ENCODE peak calls at places on chromosome 9, in four cellular contexts. Z, Q, N and R are unnamed samples.
A peak's percentile ranks its signal among the peaks of the same experiment; 100 is the strongest.

GRCh38 chr9:16868706-16869105 is 1.8 kb downstream of the BNC2 start:
- DNase-seq in Z (no peak), Q (peak; percentile 28), N (no peak), R (no peak)

GRCh38 chr9:118577121-118577520 is 792.1 kb downstream of the BRINP1 start:
- DNase-seq in Z (no peak), Q (no peak), N (no peak), R (peak; percentile 77)

GRCh38 chr9:120080781-120081180 is 499.2 kb downstream of the CDK5RAP2 start:
- DNase-seq in Z (no peak), Q (no peak), N (no peak), R (no peak)

GRCh38 chr9:88814521-88815101 is 176.7 kb upstream of the S1PR3 start:
- DNase-seq in Z (no peak), Q (peak; percentile 68), N (no peak), R (no peak)

GRCh38 chr9:74589576-74589975 is 92.4 kb downstream of the RORB start:
- DNase-seq in Z (no peak), Q (no peak), N (no peak), R (no peak)

GRCh38 chr9:127930298-127931091 is at the start of gene PIP5KL1:
- DNase-seq in Z (peak; percentile 93), Q (peak; percentile 82), N (no peak), R (peak; percentile 84)

GRCh38 chr9:36764364-36765076 is 191.8 kb downstream of the MELK start:
- DNase-seq in Z (no peak), Q (no peak), N (no peak), R (no peak)

GRCh38 chr9:100294341-100294740 is 58.4 kb downstream of the TEX10 start:
- DNase-seq in Z (no peak), Q (peak; percentile 65), N (no peak), R (peak; percentile 5)

GRCh38 chr9:24912767-24913166 is 367.1 kb upstream of the IZUMO3 start:
- DNase-seq in Z (no peak), Q (no peak), N (no peak), R (peak; percentile 14)

GRCh38 chr9:89888677-89889076 is 283.9 kb downstream of the GADD45G start:
- DNase-seq in Z (no peak), Q (no peak), N (no peak), R (no peak)

GRCh38 chr9:27468450-27469110 is 55.5 kb upstream of the IFNK start:
- DNase-seq in Z (no peak), Q (no peak), N (no peak), R (no peak)

GRCh38 chr9:15553528-15553898 is 670 bp downstream of the CCDC171 start:
- DNase-seq in Z (no peak), Q (no peak), N (no peak), R (peak; percentile 4)

GRCh38 chr9:87701931-87702421 is 23.9 kb upstream of the CTSL start:
- DNase-seq in Z (no peak), Q (no peak), N (no peak), R (no peak)

GRCh38 chr9:130417602-130418001 is 27.2 kb upstream of the ASS1 start:
- DNase-seq in Z (peak; percentile 39), Q (no peak), N (no peak), R (no peak)

GRCh38 chr9:18297532-18297872 is 176.5 kb upstream of the ADAMTSL1 start:
- DNase-seq in Z (no peak), Q (no peak), N (no peak), R (no peak)

GRCh38 chr9:95724253-95724991 is 151.1 kb upstream of the ERCC6L2 start:
- DNase-seq in Z (no peak), Q (no peak), N (peak; percentile 83), R (no peak)

GRCh38 chr9:136844766-136845464 is 2.6 kb downstream of the AJM1 start:
- DNase-seq in Z (no peak), Q (no peak), N (no peak), R (no peak)

GRCh38 chr9:111965566-111966019 is 69.0 kb downstream of the UGCG start:
- DNase-seq in Z (no peak), Q (peak; percentile 99), N (peak; percentile 90), R (no peak)

GRCh38 chr9:136720251-136720886 is 8.0 kb downstream of the DIPK1B start:
- DNase-seq in Z (no peak), Q (no peak), N (no peak), R (peak; percentile 23)

GRCh38 chr9:126705767-126706697 is 92.3 kb downstream of the LMX1B start:
- DNase-seq in Z (peak; percentile 75), Q (peak; percentile 11), N (no peak), R (peak; percentile 28)

GRCh38 chr9:249025-249424 is 34.4 kb downstream of the DOCK8 start:
- DNase-seq in Z (peak; percentile 78), Q (no peak), N (no peak), R (no peak)

GRCh38 chr9:114207034-114207815 is 51.9 kb downstream of the COL27A1 start:
- DNase-seq in Z (no peak), Q (peak; percentile 51), N (no peak), R (no peak)

GRCh38 chr9:136244116-136244775 is 1.4 kb downstream of the QSOX2 start:
- DNase-seq in Z (peak; percentile 35), Q (no peak), N (peak; percentile 76), R (no peak)

GRCh38 chr9:87535817-87536539 is 38.3 kb downstream of the DAPK1 start:
- DNase-seq in Z (peak; percentile 34), Q (no peak), N (peak; percentile 80), R (no peak)

GRCh38 chr9:34282096-34282495 is 47.0 kb downstream of the KIF24 start:
- DNase-seq in Z (no peak), Q (peak; percentile 12), N (no peak), R (no peak)

GRCh38 chr9:115182264-115182663 is 64.3 kb upstream of the TNC start:
- DNase-seq in Z (no peak), Q (no peak), N (no peak), R (no peak)

GRCh38 chr9:108093773-108094675 is 604.5 kb upstream of the KLF4 start:
- DNase-seq in Z (peak; percentile 97), Q (no peak), N (no peak), R (no peak)

DNA sequence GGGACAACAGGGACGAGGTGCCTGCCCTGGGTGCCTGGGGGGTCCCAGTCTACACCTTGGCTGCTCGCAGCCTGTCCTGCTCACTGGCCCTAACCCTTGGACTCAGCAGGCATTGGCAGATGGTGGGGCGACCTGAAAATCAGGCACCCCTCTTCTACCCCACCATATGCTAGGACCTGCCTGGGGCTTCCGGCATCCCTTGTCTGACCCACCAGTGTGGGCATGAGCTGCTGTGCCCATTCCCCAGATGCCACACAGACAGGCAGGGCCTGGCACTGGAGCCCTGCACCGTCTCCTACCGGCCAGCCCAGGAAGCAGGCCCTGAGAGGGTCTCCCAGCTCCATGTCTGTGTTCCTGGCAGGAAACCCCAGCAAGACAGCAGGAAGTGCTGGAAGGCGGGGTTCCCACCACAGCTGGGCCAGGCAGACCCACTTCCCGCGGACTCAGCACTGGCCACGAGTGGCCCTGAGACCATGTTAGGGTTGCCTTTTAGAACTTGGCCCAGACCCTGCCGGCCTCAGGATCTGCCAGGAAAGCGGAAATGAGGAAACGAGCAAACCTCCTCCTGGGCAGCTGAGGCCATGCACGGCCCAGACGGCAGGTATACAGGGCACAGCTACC is 3.1 kb downstream of the NINJ1 start:
- DNase-seq in Z (no peak), Q (no peak), N (no peak), R (peak; percentile 42)
- TF ChIP-seq FOS in Z (no peak), Q (no peak), N (no peak), R (no peak)

DNA sequence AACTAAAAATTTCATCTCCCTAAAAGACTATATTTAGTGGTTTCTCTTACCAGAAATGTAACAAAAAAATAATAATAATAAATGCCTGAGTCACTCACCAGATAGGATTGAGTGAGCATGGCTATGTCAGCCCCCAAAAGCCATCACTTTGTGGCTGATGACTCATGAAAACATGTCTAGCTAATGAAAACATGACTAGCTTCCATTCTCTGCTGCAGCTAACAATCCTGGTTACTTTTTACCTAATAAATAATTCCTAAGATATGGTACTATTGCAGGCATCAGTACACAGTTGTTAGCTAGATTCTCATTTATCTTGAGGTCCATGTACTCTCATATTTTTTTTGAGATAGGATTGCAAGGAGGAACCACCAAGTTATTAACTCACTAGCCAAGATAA is 1294.6 kb upstream of the ACO1 start:
- DNase-seq in Z (no peak), Q (peak; percentile 0), N (no peak), R (no peak)
- TF ChIP-seq FOS in Z (no peak), Q (no peak), N (no peak), R (no peak)

GRCh38 chr9:78047106-78047505 is 15.5 kb upstream of the GNAQ start:
- DNase-seq in Z (no peak), Q (no peak), N (no peak), R (no peak)

GRCh38 chr9:78041971-78042370 is 10.4 kb upstream of the GNAQ start:
- DNase-seq in Z (no peak), Q (no peak), N (no peak), R (no peak)

GRCh38 chr9:78046120-78046519 is 14.5 kb upstream of the GNAQ start:
- DNase-seq in Z (no peak), Q (no peak), N (no peak), R (no peak)

GRCh38 chr9:78044886-78045285 is 13.3 kb upstream of the GNAQ start:
- DNase-seq in Z (no peak), Q (no peak), N (no peak), R (no peak)

DNA sequence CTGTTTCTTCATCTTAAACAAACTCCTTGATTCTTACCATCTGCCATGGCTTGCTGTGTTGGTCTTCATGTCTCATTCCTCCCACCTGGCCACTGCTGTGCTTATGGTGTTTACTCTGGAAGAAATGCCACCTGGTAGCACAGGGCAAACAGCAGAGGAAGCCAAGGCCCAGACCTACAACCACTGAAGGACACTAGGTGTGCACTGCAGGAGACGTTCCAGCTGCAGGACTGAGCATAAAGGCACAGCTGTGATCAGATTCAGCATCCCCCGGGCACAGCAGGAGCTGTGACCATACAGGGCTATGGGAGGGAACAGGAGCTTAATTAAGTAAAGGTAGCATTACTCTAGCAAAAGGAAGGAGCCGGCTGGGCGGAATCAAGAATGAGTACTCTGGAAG is 12.6 kb upstream of the GNAQ start:
- DNase-seq in Z (no peak), Q (no peak), N (no peak), R (no peak)
- TF ChIP-seq FOS in Z (no peak), Q (no peak), N (no peak), R (no peak)

GRCh38 chr9:35398651-35399335 is 91.1 kb upstream of the RUSC2 start:
- DNase-seq in Z (no peak), Q (no peak), N (no peak), R (no peak)

GRCh38 chr9:35397216-35397698 is 92.7 kb upstream of the RUSC2 start:
- DNase-seq in Z (no peak), Q (no peak), N (no peak), R (no peak)

GRCh38 chr9:35397923-35398322 is 92.0 kb upstream of the RUSC2 start:
- DNase-seq in Z (no peak), Q (no peak), N (no peak), R (no peak)

GRCh38 chr9:35395076-35395675 is 94.7 kb upstream of the RUSC2 start:
- DNase-seq in Z (no peak), Q (no peak), N (no peak), R (no peak)

DNA sequence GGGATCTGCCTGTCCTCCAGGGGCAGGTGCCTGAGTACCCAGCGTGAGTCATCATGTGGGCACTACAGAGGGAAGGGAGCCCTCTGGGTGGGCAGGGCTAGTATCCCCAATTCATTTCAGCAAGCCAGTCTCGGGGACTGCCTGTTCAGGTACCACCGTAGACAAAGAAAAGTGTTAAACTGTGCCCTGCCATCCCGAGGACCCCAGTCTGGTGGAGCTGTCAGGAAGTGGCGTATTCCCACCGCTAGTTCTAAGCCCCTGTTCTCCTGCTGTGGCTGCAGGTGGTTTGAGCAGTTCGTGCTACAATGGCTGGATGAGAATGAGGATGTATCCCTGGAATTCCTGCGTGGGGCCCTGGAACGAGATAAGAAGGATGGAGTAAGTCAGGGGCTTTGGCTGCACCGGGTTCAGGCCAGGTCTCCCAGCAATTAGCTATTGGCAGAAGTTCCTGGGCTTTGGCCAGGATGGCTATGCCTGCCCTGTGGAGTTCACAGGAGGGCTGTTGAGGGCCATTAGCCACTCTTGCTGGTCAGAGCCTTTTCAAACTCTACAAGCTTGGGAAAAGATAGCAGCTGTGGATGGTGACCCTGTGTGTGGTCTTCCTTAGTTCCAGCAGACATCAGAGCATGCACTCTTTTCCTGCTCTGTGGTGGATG is 93.2 kb upstream of the RUSC2 start:
- DNase-seq in Z (no peak), Q (no peak), N (no peak), R (no peak)
- TF ChIP-seq FOS in Z (no peak), Q (no peak), N (no peak), R (no peak)